ENCODE peak calls at places on chromosomes 16 and 17, in four cellular contexts. Y, Z, B and N are unnamed samples. For H3K4me1, the result is how much of the 10 kb centered on the place peaks cover.

GRCh38 chr17:48374650-48375230 is 55.3 kb downstream of the SKAP1 start:
- DNase-seq in Y (peak), B (no peak), Z (peak), N (peak)

GRCh38 chr17:3678095-3678820 is 9.6 kb downstream of the EMC6 start:
- DNase-seq in Y (no peak), B (no peak), Z (peak), N (peak)

GRCh38 chr17:81740395-81740961 is 28.4 kb downstream of the SLC25A10 start:
- DNase-seq in Z (no peak), Y (no peak), B (no peak), N (no peak)

GRCh38 chr17:31490019-31490383 is 98.5 kb downstream of the RAB11FIP4 start:
- DNase-seq in Z (no peak), Y (no peak), B (no peak), N (no peak)

GRCh38 chr16:70396209-70396904 is 42.5 kb downstream of the ST3GAL2 start:
- DNase-seq in B (no peak), Z (no peak), Y (no peak), N (peak)

GRCh38 chr17:1083451-1084187 is 86.7 kb downstream of the TIMM22 start:
- DNase-seq in Z (no peak), Y (no peak), B (no peak), N (peak)

GRCh38 chr16:5709889-5710288 is 612.3 kb upstream of the EEF2KMT start:
- DNase-seq in Z (no peak), Y (no peak), B (no peak), N (no peak)

GRCh38 chr16:19123535-19124178 is 9.9 kb downstream of the ITPRIPL2 start:
- DNase-seq in Z (peak), Y (no peak), B (no peak), N (peak)

GRCh38 chr16:3194792-3195191 is 6.8 kb downstream of the OR1F1 start:
- DNase-seq in Z (no peak), B (no peak), Y (no peak), N (no peak)

GRCh38 chr16:83926726-83927397 is 26.2 kb upstream of the OSGIN1 start:
- DNase-seq in B (peak), Y (peak), Z (peak), N (peak)

GRCh38 chr17:47204722-47205418 is 4.3 kb upstream of the MYL4 start:
- DNase-seq in B (peak), Z (no peak), Y (no peak), N (peak)

GRCh38 chr16:56964243-56965148 is 2.7 kb downstream of the CETP start:
- DNase-seq in Y (peak), Z (peak), B (peak), N (peak)

GRCh38 chr17:31318298-31319190 is 2.9 kb downstream of the EVI2A start:
- DNase-seq in Y (no peak), B (peak), Z (peak), N (peak)

GRCh38 chr17:44786551-44787081 is 27.8 kb downstream of the ADAM11 start:
- DNase-seq in Y (no peak), B (peak), Z (no peak), N (no peak)

GRCh38 chr17:76275382-76276068 is 10.4 kb downstream of the UBALD2 start:
- DNase-seq in Z (no peak), Y (no peak), B (no peak), N (no peak)

GRCh38 chr17:61795546-61795945 is 67.8 kb downstream of the BRIP1 start:
- DNase-seq in B (no peak), Z (no peak), Y (peak), N (no peak)

GRCh38 chr17:81365148-81365600 is 30.1 kb upstream of the BAHCC1 start:
- DNase-seq in Z (peak), B (peak), Y (no peak), N (peak)

GRCh38 chr16:53153130-53153529 is 98.3 kb downstream of the CHD9 start:
- DNase-seq in Z (no peak), Y (no peak), B (no peak), N (no peak)

GRCh38 chr17:77618173-77618572 is 340.3 kb upstream of the TNRC6C start:
- DNase-seq in Z (no peak), Y (no peak), B (no peak), N (no peak)

GRCh38 chr16:21626659-21627277 is 25.6 kb downstream of the IGSF6 start:
- DNase-seq in Y (no peak), Z (no peak), B (no peak), N (peak)

GRCh38 chr16:72612271-72612670 is 435.7 kb downstream of the ZFHX3 start:
- DNase-seq in Z (no peak), B (no peak), Y (no peak), N (no peak)

GRCh38 chr17:954431-955164 is 25.0 kb downstream of the NXN start:
- DNase-seq in Y (no peak), B (no peak), Z (no peak), N (no peak)

GRCh38 chr16:69855587-69855986 is 93.5 kb downstream of the WWP2 start:
- DNase-seq in Z (no peak), B (no peak), Y (no peak), N (no peak)

GRCh38 chr17:78414178-78415162 is 36.0 kb downstream of the PGS1 start:
- DNase-seq in Z (no peak), B (no peak), Y (no peak), N (no peak)

GRCh38 chr17:17748179-17748578 is 66.9 kb downstream of the RAI1 start:
- DNase-seq in Y (no peak), B (no peak), Z (no peak), N (no peak)

GRCh38 chr16:27258241-27258734 is 10.3 kb downstream of the NSMCE1 start:
- DNase-seq in Z (no peak), Y (no peak), B (no peak), N (no peak)

GRCh38 chr17:64788286-64789060 is 126.4 kb upstream of the SMURF2 start:
- DNase-seq in Z (no peak), B (no peak), Y (no peak), N (no peak)

GRCh38 chr17:44922136-44922535 is 6.8 kb upstream of the GFAP start:
- DNase-seq in Y (no peak), B (no peak), Z (no peak), N (no peak)

GRCh38 chr17:40510328-40510648 is 8.9 kb upstream of the TNS4 start:
- DNase-seq in B (no peak), Y (no peak), Z (peak), N (no peak)

GRCh38 chr16:76518791-76519190 is 241.6 kb downstream of the CNTNAP4 start:
- DNase-seq in B (no peak), Z (no peak), Y (peak), N (no peak)

GRCh38 chr17:67657596-67657995 is 60.1 kb upstream of the NOL11 start:
- DNase-seq in Y (no peak), B (no peak), Z (no peak), N (no peak)

GRCh38 chr16:31079342-31079944 is 5.2 kb downstream of the ZNF646 start:
- DNase-seq in Y (no peak), Z (no peak), B (no peak), N (no peak)

GRCh38 chr16:57742543-57742942 is 7.0 kb downstream of the KATNB1 start:
- DNase-seq in B (no peak), Y (no peak), Z (no peak), N (no peak)

GRCh38 chr16:22397459-22397858 is 23.0 kb upstream of the CDR2 start:
- DNase-seq in Y (no peak), Z (no peak), B (no peak), N (no peak)

GRCh38 chr16:4594433-4595410 is 20.0 kb downstream of the UBALD1 start:
- DNase-seq in B (no peak), Z (no peak), Y (no peak), N (no peak)

GRCh38 chr16:4599037-4599436 is 15.7 kb downstream of the UBALD1 start:
- DNase-seq in Z (no peak), Y (no peak), B (no peak), N (no peak)

GRCh38 chr16:4599545-4599944 is 15.1 kb downstream of the UBALD1 start:
- DNase-seq in B (no peak), Y (no peak), Z (no peak), N (no peak)

GRCh38 chr16:4593069-4593468 is 21.6 kb downstream of the UBALD1 start:
- DNase-seq in B (no peak), Y (no peak), Z (no peak), N (no peak)

GRCh38 chr16:4597174-4597573 is 17.5 kb downstream of the UBALD1 start:
- DNase-seq in Y (no peak), B (no peak), Z (no peak), N (peak)
- H3K4me1 ChIP-seq in Y (under half), B (under half), Z (under half), N (under half)

DNA sequence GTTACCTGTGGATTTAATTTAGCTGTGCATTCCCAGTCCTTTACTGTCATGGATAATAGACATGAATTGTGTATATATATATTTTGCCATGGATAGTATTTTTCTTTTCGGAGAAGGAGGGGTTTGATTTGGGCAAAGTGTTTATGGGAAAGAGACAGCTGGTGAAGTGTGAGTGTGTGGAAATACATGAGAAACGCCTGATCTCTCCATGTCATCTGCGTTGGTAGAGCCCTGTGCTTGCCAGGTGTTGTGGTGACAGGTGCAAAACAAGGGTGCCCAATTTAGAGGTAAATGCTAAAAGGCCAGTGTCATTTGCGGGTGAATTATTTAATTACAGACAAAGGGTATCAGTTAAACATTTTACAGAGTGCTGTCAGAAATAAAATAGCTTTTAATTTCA is 23.4 kb downstream of the NDEL1 start:
- DNase-seq in Y (no peak), B (no peak), Z (no peak), N (no peak)
- H3K4me1 ChIP-seq in Y (under half), B (under half), Z (under half), N (under half)

GRCh38 chr17:14306602-14307001 is 5.7 kb downstream of the HS3ST3B1 start:
- DNase-seq in B (no peak), Z (no peak), Y (peak), N (no peak)

GRCh38 chr17:14307560-14308024 is 6.7 kb downstream of the HS3ST3B1 start:
- DNase-seq in Z (no peak), B (no peak), Y (no peak), N (no peak)

GRCh38 chr17:14304222-14304844 is 3.5 kb downstream of the HS3ST3B1 start:
- DNase-seq in Y (no peak), Z (no peak), B (no peak), N (no peak)

GRCh38 chr17:14304876-14305636 is 4.2 kb downstream of the HS3ST3B1 start:
- DNase-seq in B (no peak), Z (no peak), Y (no peak), N (no peak)

GRCh38 chr17:14305785-14306496 is 5.1 kb downstream of the HS3ST3B1 start:
- DNase-seq in B (no peak), Z (no peak), Y (no peak), N (no peak)
- H3K4me1 ChIP-seq in B (under half), Z (under half), Y (under half), N (under half)

GRCh38 chr16:8868272-8869211 is at the start of gene CARHSP1:
- DNase-seq in Y (peak), B (peak), Z (peak), N (peak)
- H3K4me1 ChIP-seq in Y (under half), B (under half), Z (half or more), N (under half)